ENCODE peak calls at places on chromosomes 12 and 14, in five cellular contexts. One of them, this sample, is unnamed.
A peak's percentile ranks its signal among the peaks of the same experiment; 100 is the strongest.

GRCh38 chr12:27469161-27469560 is 22.6 kb downstream of the SMCO2 start:
- ATAC-seq in A549: no peak
- ATAC-seq in upper lobe of left lung: no peak
- ATAC-seq in K562: no peak
- ATAC-seq in HepG2: no peak
- ATAC-seq in this sample: no peak

GRCh38 chr12:101039848-101040531 is 170.0 kb downstream of the SLC5A8 start:
- ATAC-seq in A549: no peak
- ATAC-seq in upper lobe of left lung: no peak
- ATAC-seq in K562: no peak
- ATAC-seq in HepG2: no peak
- ATAC-seq in this sample: no peak

GRCh38 chr14:24609667-24610344 is at the start of gene GZMH:
- ATAC-seq in A549: no peak
- ATAC-seq in upper lobe of left lung: no peak
- ATAC-seq in K562: no peak
- ATAC-seq in HepG2: no peak
- ATAC-seq in this sample: no peak

GRCh38 chr14:24694680-24695079 is 60.7 kb upstream of the GZMB start:
- ATAC-seq in A549: no peak
- ATAC-seq in upper lobe of left lung: no peak
- ATAC-seq in K562: no peak
- ATAC-seq in HepG2: no peak
- ATAC-seq in this sample: no peak

GRCh38 chr12:65504417-65504816 is 225.9 kb downstream of the MSRB3 start:
- ATAC-seq in A549: no peak
- ATAC-seq in upper lobe of left lung: no peak
- ATAC-seq in K562: no peak
- ATAC-seq in HepG2: no peak
- ATAC-seq in this sample: no peak

GRCh38 chr12:42490261-42490842 is 99.2 kb downstream of the PRICKLE1 start:
- ATAC-seq in A549: no peak
- ATAC-seq in upper lobe of left lung: no peak
- ATAC-seq in K562: no peak
- ATAC-seq in HepG2: no peak
- ATAC-seq in this sample: no peak

GRCh38 chr12:103520686-103521215 is 25.0 kb upstream of the C12orf42 start:
- ATAC-seq in A549: no peak
- ATAC-seq in upper lobe of left lung: no peak
- ATAC-seq in K562: no peak
- ATAC-seq in HepG2: no peak
- ATAC-seq in this sample: no peak

GRCh38 chr14:39467889-39468524 is 35.8 kb upstream of the FBXO33 start:
- ATAC-seq in A549: peak; percentile 84
- ATAC-seq in upper lobe of left lung: no peak
- ATAC-seq in K562: peak; percentile 71
- ATAC-seq in HepG2: peak; percentile 89
- ATAC-seq in this sample: no peak

GRCh38 chr12:2191534-2192153 is 138.9 kb downstream of the CACNA1C start:
- ATAC-seq in A549: no peak
- ATAC-seq in upper lobe of left lung: no peak
- ATAC-seq in K562: no peak
- ATAC-seq in HepG2: no peak
- ATAC-seq in this sample: no peak

GRCh38 chr12:12786371-12786715 is 884 bp downstream of the APOLD1 start:
- ATAC-seq in A549: peak; percentile 4
- ATAC-seq in upper lobe of left lung: peak; percentile 14
- ATAC-seq in K562: peak; percentile 52
- ATAC-seq in HepG2: no peak
- ATAC-seq in this sample: no peak

GRCh38 chr12:47067778-47068431 is 11.5 kb upstream of the PCED1B start:
- ATAC-seq in A549: no peak
- ATAC-seq in upper lobe of left lung: no peak
- ATAC-seq in K562: no peak
- ATAC-seq in HepG2: no peak
- ATAC-seq in this sample: no peak

GRCh38 chr14:106309423-106309822 is 783.0 kb downstream of the TMEM121 start:
- ATAC-seq in A549: no peak
- ATAC-seq in upper lobe of left lung: no peak
- ATAC-seq in K562: no peak
- ATAC-seq in HepG2: no peak
- ATAC-seq in this sample: no peak

GRCh38 chr12:28591831-28592230 is 401.6 kb downstream of the CCDC91 start:
- ATAC-seq in A549: no peak
- ATAC-seq in upper lobe of left lung: no peak
- ATAC-seq in K562: no peak
- ATAC-seq in HepG2: no peak
- ATAC-seq in this sample: no peak

GRCh38 chr12:14108702-14109101 is 127.3 kb upstream of the GRIN2B start:
- ATAC-seq in A549: no peak
- ATAC-seq in upper lobe of left lung: no peak
- ATAC-seq in K562: no peak
- ATAC-seq in HepG2: no peak
- ATAC-seq in this sample: no peak

GRCh38 chr12:106750524-106750923 is 24.0 kb upstream of the RIC8B start:
- ATAC-seq in A549: no peak
- ATAC-seq in upper lobe of left lung: no peak
- ATAC-seq in K562: no peak
- ATAC-seq in HepG2: no peak
- ATAC-seq in this sample: no peak

GRCh38 chr12:47807338-47807737 is 12.4 kb downstream of the HDAC7 start:
- ATAC-seq in A549: no peak
- ATAC-seq in upper lobe of left lung: peak; percentile 51
- ATAC-seq in K562: no peak
- ATAC-seq in HepG2: no peak
- ATAC-seq in this sample: no peak

GRCh38 chr14:22422238-22422637 is 166.8 kb downstream of the DAD1 start:
- ATAC-seq in A549: no peak
- ATAC-seq in upper lobe of left lung: peak; percentile 19
- ATAC-seq in K562: no peak
- ATAC-seq in HepG2: no peak
- ATAC-seq in this sample: no peak

GRCh38 chr12:110371408-110372055 is 32.0 kb downstream of the ANAPC7 start:
- ATAC-seq in A549: peak; percentile 19
- ATAC-seq in upper lobe of left lung: peak; percentile 49
- ATAC-seq in K562: peak; percentile 14
- ATAC-seq in HepG2: no peak
- ATAC-seq in this sample: no peak

GRCh38 chr12:22702690-22703089 is 77.7 kb downstream of the ETNK1 start:
- ATAC-seq in A549: no peak
- ATAC-seq in upper lobe of left lung: no peak
- ATAC-seq in K562: no peak
- ATAC-seq in HepG2: no peak
- ATAC-seq in this sample: no peak

GRCh38 chr14:47539065-47539464 is 136.3 kb downstream of the MDGA2 start:
- ATAC-seq in A549: peak; percentile 30
- ATAC-seq in upper lobe of left lung: no peak
- ATAC-seq in K562: no peak
- ATAC-seq in HepG2: peak; percentile 72
- ATAC-seq in this sample: no peak

GRCh38 chr12:69272511-69272910 is 33.1 kb downstream of the CPSF6 start:
- ATAC-seq in A549: no peak
- ATAC-seq in upper lobe of left lung: no peak
- ATAC-seq in K562: no peak
- ATAC-seq in HepG2: no peak
- ATAC-seq in this sample: no peak

GRCh38 chr12:73677520-73678291 is 859.9 kb upstream of the ATXN7L3B start:
- ATAC-seq in A549: no peak
- ATAC-seq in upper lobe of left lung: no peak
- ATAC-seq in K562: no peak
- ATAC-seq in HepG2: no peak
- ATAC-seq in this sample: no peak

GRCh38 chr12:43742106-43742505 is 16.5 kb downstream of the PUS7L start:
- ATAC-seq in A549: no peak
- ATAC-seq in upper lobe of left lung: no peak
- ATAC-seq in K562: no peak
- ATAC-seq in HepG2: no peak
- ATAC-seq in this sample: no peak

GRCh38 chr14:52268191-52269061 is 928 bp downstream of the PTGDR start:
- ATAC-seq in A549: no peak
- ATAC-seq in upper lobe of left lung: peak; percentile 30
- ATAC-seq in K562: no peak
- ATAC-seq in HepG2: no peak
- ATAC-seq in this sample: no peak

GRCh38 chr12:70383484-70383883 is 17.4 kb downstream of the KCNMB4 start:
- ATAC-seq in A549: no peak
- ATAC-seq in upper lobe of left lung: no peak
- ATAC-seq in K562: no peak
- ATAC-seq in HepG2: no peak
- ATAC-seq in this sample: no peak

GRCh38 chr12:70386771-70387170 is 20.7 kb downstream of the KCNMB4 start:
- ATAC-seq in A549: no peak
- ATAC-seq in upper lobe of left lung: no peak
- ATAC-seq in K562: no peak
- ATAC-seq in HepG2: no peak
- ATAC-seq in this sample: no peak

GRCh38 chr12:70389678-70390077 is 23.6 kb downstream of the KCNMB4 start:
- ATAC-seq in A549: no peak
- ATAC-seq in upper lobe of left lung: no peak
- ATAC-seq in K562: no peak
- ATAC-seq in HepG2: no peak
- ATAC-seq in this sample: no peak

GRCh38 chr12:70379856-70380255 is 13.8 kb downstream of the KCNMB4 start:
- ATAC-seq in A549: no peak
- ATAC-seq in upper lobe of left lung: no peak
- ATAC-seq in K562: no peak
- ATAC-seq in HepG2: no peak
- ATAC-seq in this sample: no peak

DNA sequence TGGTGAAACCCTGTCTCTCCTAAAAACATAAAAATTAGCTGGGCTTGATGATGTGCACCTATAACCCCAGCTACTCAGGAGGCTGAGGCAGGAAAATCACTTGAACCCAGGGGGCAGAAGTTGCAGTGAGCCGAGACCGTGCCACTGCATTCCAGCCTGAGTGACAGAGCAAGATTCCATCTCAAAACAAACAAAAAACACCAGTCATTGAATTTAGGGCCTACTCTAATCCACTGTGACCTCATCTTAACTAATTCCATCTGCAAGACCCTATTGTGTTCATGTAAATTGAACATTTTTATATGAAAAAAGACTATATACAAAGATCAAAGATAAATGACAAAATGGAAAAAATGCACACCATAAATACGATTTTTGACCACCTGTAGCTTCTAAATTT is 17.8 kb downstream of the KCNMB4 start:
- ATAC-seq in A549: no peak
- ATAC-seq in upper lobe of left lung: no peak
- ATAC-seq in K562: no peak
- ATAC-seq in HepG2: no peak
- ATAC-seq in this sample: no peak
- H3K4me1 ChIP-seq in A549: no peaks in the 10 kb centered on the region
- H3K4me1 ChIP-seq in upper lobe of left lung: no peaks in the 10 kb centered on the region
- H3K4me1 ChIP-seq in K562: no peaks in the 10 kb centered on the region
- H3K4me1 ChIP-seq in HepG2: no peaks in the 10 kb centered on the region
- H3K4me1 ChIP-seq in this sample: no peaks in the 10 kb centered on the region

DNA sequence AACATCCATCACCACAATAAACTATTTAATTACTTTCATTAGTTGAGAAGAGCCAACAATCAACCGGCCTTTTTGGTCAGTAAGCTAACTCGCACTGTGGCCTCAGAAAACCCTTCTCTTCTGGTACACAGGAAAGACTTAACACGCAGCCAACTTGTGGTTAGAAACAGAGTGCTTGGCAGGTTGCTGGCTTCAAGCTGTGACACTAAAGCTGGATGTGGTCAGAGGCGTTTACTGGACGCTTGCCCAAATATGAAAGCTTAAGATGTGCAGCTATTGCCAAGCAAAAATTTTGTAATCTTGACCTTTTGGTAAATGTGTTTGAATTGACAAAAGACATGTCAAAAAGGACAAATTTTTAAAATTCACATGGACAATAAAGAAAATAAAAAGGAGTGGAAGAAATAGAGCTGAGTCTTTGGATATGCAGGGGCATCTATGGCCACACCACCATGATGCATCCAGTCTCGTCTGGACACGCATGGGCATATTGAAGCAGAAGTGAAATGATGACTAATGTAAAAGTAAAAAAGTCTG is 2.6 kb upstream of the KLRK1 start:
- ATAC-seq in A549: peak; percentile 42
- ATAC-seq in upper lobe of left lung: peak; percentile 83
- ATAC-seq in K562: peak; percentile 76
- ATAC-seq in HepG2: no peak
- ATAC-seq in this sample: peak; percentile 79
- TF ChIP-seq EP300 in A549: peak; percentile 20
- TF ChIP-seq EP300 in upper lobe of left lung: peak; percentile 30
- TF ChIP-seq EP300 in K562: no peak
- TF ChIP-seq EP300 in HepG2: no peak
- TF ChIP-seq EP300 in this sample: no peak

DNA sequence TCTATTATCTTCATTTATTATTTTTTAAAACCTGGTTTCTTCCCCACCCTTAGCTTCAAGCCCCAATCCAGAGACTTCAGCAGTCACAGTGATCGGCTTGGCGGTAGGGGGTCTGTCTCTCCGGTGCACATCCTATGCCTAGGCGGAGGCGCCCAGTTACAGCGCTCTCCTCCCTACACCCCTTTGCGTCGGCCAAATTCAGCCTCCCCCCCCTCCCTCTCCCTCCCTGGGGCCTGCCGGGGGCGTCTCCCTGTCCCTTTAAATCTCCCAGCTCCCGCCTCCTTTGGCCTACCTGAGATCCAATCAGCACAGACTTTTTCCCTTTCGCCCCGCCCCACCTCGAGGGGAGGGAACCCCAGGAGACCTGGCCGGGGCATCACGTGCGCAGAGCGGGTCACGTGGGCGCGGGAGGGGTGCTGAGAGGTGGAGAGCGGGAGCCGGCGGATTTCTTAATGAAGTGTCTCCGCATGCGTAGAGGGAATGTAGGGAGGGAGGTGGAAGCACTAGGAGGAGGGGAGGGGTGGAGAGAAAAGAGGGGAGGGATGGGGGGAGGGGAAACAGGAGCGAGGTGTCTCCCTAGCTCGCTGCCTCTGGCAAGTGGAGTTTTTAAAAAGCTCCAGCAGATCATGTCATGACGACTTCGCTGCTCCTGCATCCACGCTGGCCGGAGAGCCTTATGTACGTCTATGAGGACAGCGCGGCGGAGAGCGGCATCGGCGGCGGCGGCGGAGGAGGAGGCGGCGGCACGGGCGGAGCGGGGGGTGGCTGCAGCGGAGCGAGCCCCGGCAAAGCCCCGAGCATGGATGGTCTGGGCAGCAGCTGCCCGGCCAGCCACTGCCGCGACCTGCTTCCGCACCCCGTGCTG is at the start of gene HOXC13:
- ATAC-seq in A549: peak; percentile 93
- ATAC-seq in upper lobe of left lung: peak; percentile 6
- ATAC-seq in K562: peak; percentile 99
- ATAC-seq in HepG2: peak; percentile 23
- ATAC-seq in this sample: peak; percentile 10
- TF ChIP-seq POLR2A in A549: peak; percentile 58
- TF ChIP-seq POLR2A in upper lobe of left lung: no peak
- TF ChIP-seq POLR2A in K562: no peak
- TF ChIP-seq POLR2A in HepG2: no peak
- TF ChIP-seq POLR2A in this sample: no peak

GRCh38 chr14:79342942-79343341 is 868.4 kb downstream of the DIO2 start:
- ATAC-seq in A549: no peak
- ATAC-seq in upper lobe of left lung: no peak
- ATAC-seq in K562: no peak
- ATAC-seq in HepG2: no peak
- ATAC-seq in this sample: no peak
- H3K4me1 ChIP-seq in A549: no peaks in the 10 kb centered on the region
- H3K4me1 ChIP-seq in upper lobe of left lung: no peaks in the 10 kb centered on the region
- H3K4me1 ChIP-seq in K562: no peaks in the 10 kb centered on the region
- H3K4me1 ChIP-seq in HepG2: no peaks in the 10 kb centered on the region
- H3K4me1 ChIP-seq in this sample: no peaks in the 10 kb centered on the region

This sample was measured in gastroesophageal sphincter.